ENCODE peak calls at places on chromosome 4, in five cellular contexts. D is heart left ventricle, H is stomach, A is HCT116, B is testis. F is an unnamed sample.

GRCh38 chr4:25827897-25828296 is 34.9 kb downstream of the SEL1L3 start:
- DNase-seq in D (no peak), H (no peak), A (no peak), B (no peak), F (no peak)

GRCh38 chr4:3276961-3277360 is 15.9 kb upstream of the RGS12 start:
- DNase-seq in D (no peak), H (peak; percentile 25), A (no peak), B (no peak), F (no peak)

GRCh38 chr4:26509681-26510333 is 19.5 kb upstream of the CCKAR start:
- DNase-seq in D (no peak), H (no peak), A (no peak), B (no peak), F (no peak)

GRCh38 chr4:57163530-57164459 is 53.6 kb upstream of the IGFBP7 start:
- DNase-seq in D (peak; percentile 82), H (peak; percentile 77), A (peak; percentile 43), B (peak; percentile 87), F (peak; percentile 47)

GRCh38 chr4:117334451-117335188 is 249.2 kb upstream of the TRAM1L1 start:
- DNase-seq in D (no peak), H (no peak), A (no peak), B (no peak), F (no peak)

GRCh38 chr4:114780205-114780604 is 181.6 kb downstream of the UGT8 start:
- DNase-seq in D (no peak), H (no peak), A (peak; percentile 24), B (peak; percentile 58), F (no peak)

GRCh38 chr4:168433576-168433975 is 46.7 kb downstream of the DDX60L start:
- DNase-seq in D (no peak), H (no peak), A (no peak), B (no peak), F (no peak)

GRCh38 chr4:38958453-38958852 is 73.8 kb downstream of the TMEM156 start:
- DNase-seq in D (no peak), H (no peak), A (no peak), B (no peak), F (no peak)

GRCh38 chr4:1578968-1579833 is 104.9 kb downstream of the FAM53A start:
- DNase-seq in D (peak; percentile 85), H (peak; percentile 83), A (peak; percentile 65), B (peak; percentile 74), F (peak; percentile 88)

GRCh38 chr4:24471623-24472510 is 112.5 kb downstream of the DHX15 start:
- DNase-seq in D (peak; percentile 22), H (no peak), A (no peak), B (peak; percentile 18), F (no peak)

GRCh38 chr4:85210353-85210752 is 243.9 kb upstream of the WDFY3 start:
- DNase-seq in D (no peak), H (no peak), A (peak; percentile 57), B (no peak), F (no peak)

GRCh38 chr4:30863031-30863430 is 142.9 kb downstream of the PCDH7 start:
- DNase-seq in D (no peak), H (no peak), A (no peak), B (no peak), F (no peak)

GRCh38 chr4:6362896-6363295 is 93.2 kb downstream of the WFS1 start:
- DNase-seq in D (peak; percentile 33), H (no peak), A (no peak), B (peak; percentile 54), F (peak; percentile 35)

GRCh38 chr4:189838821-189839497 is 101.7 kb upstream of the FRG1 start:
- DNase-seq in D (no peak), H (no peak), A (no peak), B (no peak), F (no peak)

GRCh38 chr4:163662761-163663160 is 168.3 kb downstream of the TMA16 start:
- DNase-seq in D (no peak), H (no peak), A (no peak), B (no peak), F (no peak)

GRCh38 chr4:49032440-49033161 is 46.5 kb downstream of the CWH43 start:
- DNase-seq in D (no peak), H (no peak), A (peak; percentile 6), B (peak; percentile 73), F (no peak)

GRCh38 chr4:110612631-110613269 is 10.1 kb downstream of the PITX2 start:
- DNase-seq in D (no peak), H (no peak), A (no peak), B (no peak), F (no peak)

GRCh38 chr4:16893141-16893571 is 5.3 kb downstream of the LDB2 start:
- DNase-seq in D (no peak), H (no peak), A (no peak), B (no peak), F (no peak)

GRCh38 chr4:114563536-114564315 is 34.9 kb upstream of the UGT8 start:
- DNase-seq in D (no peak), H (no peak), A (no peak), B (no peak), F (no peak)

GRCh38 chr4:184437988-184438774 is 36.2 kb downstream of the IRF2 start:
- DNase-seq in D (no peak), H (no peak), A (no peak), B (no peak), F (no peak)

GRCh38 chr4:185792384-185793146 is 19.4 kb downstream of the SORBS2 start:
- DNase-seq in D (no peak), H (no peak), A (no peak), B (no peak), F (peak; percentile 19)

GRCh38 chr4:57131849-57132745 is 21.9 kb upstream of the IGFBP7 start:
- DNase-seq in D (no peak), H (no peak), A (no peak), B (no peak), F (no peak)

GRCh38 chr4:170079981-170080380 is 9.8 kb downstream of the AADAT start:
- DNase-seq in D (no peak), H (no peak), A (no peak), B (no peak), F (no peak)

GRCh38 chr4:32268949-32269348 is 1548.8 kb downstream of the PCDH7 start:
- DNase-seq in D (no peak), H (no peak), A (peak; percentile 7), B (no peak), F (no peak)

GRCh38 chr4:7120341-7120740 is 52.5 kb upstream of the GRPEL1 start:
- DNase-seq in D (no peak), H (no peak), A (peak; percentile 16), B (peak; percentile 53), F (peak; percentile 41)

GRCh38 chr4:26058537-26058936 is 144.5 kb downstream of the SMIM20 start:
- DNase-seq in D (no peak), H (peak; percentile 58), A (no peak), B (no peak), F (no peak)

GRCh38 chr4:173827707-173828106 is 297.7 kb upstream of the HAND2 start:
- DNase-seq in D (no peak), H (no peak), A (peak; percentile 4), B (no peak), F (no peak)

GRCh38 chr4:155796031-155796430 is 37.2 kb downstream of the GUCY1B1 start:
- DNase-seq in D (no peak), H (no peak), A (peak; percentile 28), B (no peak), F (no peak)

GRCh38 chr4:3443750-3444309 is 2.1 kb downstream of the HGFAC start:
- DNase-seq in D (no peak), H (no peak), A (no peak), B (no peak), F (no peak)

GRCh38 chr4:109419679-109420078 is 13.9 kb upstream of the SEC24B start:
- DNase-seq in D (no peak), H (no peak), A (no peak), B (no peak), F (no peak)

GRCh38 chr4:173752610-173753009 is 222.6 kb upstream of the HAND2 start:
- DNase-seq in D (no peak), H (no peak), A (peak; percentile 58), B (peak; percentile 79), F (no peak)

GRCh38 chr4:8618961-8619720 is 26.6 kb downstream of the CPZ start:
- DNase-seq in D (no peak), H (no peak), A (no peak), B (no peak), F (no peak)

GRCh38 chr4:47839259-47839658 is 1.4 kb upstream of the CORIN start:
- DNase-seq in D (no peak), H (no peak), A (no peak), B (peak; percentile 29), F (no peak)

GRCh38 chr4:183875251-183875825 is 29.8 kb upstream of the STOX2 start:
- DNase-seq in D (no peak), H (no peak), A (no peak), B (no peak), F (no peak)

GRCh38 chr4:54746228-54746627 is 88.5 kb downstream of the KIT start:
- DNase-seq in D (no peak), H (no peak), A (no peak), B (no peak), F (no peak)

GRCh38 chr4:151408630-151409469 is at the start of gene FHIP1A:
- DNase-seq in D (peak; percentile 64), H (peak; percentile 95), A (peak; percentile 93), B (peak; percentile 87), F (peak; percentile 62)
- TF ChIP-seq POLR2A in D (no peak), H (no peak), A (peak; percentile 76), B (no peak), F (no peak)

GRCh38 chr4:158036998-158037397 is 135.8 kb downstream of the GASK1B start:
- DNase-seq in D (no peak), H (no peak), A (no peak), B (no peak), F (no peak)
- TF ChIP-seq POLR2A in D (no peak), H (no peak), A (no peak), B (no peak), F (no peak)

DNA sequence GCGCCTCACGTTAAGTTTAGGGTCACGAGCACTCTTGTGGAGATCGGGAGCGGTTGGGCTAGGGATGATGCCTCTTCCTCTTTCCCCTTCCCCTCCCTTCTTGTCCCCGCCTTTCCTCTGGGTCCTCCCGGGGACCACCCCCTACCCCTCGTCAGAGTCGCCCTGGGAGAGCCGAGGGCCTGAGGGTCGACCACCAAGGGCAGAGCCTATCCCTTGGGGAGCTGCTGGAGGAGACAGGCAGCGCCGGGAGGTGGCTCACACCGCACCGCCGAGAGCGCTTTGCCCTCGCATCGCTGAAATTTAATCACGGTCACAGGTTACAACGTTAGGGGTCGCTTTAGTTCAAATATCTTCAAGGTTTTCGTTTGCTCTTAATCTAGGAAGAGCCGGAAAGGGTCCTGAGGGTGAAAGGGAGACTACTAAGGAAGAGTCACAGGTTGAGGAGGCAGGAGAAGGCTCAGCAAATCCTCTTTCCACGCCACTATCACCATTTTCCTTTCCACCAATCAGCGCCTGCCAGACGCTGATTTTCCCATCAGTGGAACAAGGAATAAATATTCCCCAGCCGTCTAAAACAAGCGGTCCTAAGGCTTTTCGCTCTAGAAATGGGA is 529 bp upstream of the SNCA start:
- DNase-seq in D (no peak), H (no peak), A (no peak), B (peak; percentile 19), F (no peak)
- TF ChIP-seq POLR2A in D (no peak), H (no peak), A (no peak), B (no peak), F (no peak)

DNA sequence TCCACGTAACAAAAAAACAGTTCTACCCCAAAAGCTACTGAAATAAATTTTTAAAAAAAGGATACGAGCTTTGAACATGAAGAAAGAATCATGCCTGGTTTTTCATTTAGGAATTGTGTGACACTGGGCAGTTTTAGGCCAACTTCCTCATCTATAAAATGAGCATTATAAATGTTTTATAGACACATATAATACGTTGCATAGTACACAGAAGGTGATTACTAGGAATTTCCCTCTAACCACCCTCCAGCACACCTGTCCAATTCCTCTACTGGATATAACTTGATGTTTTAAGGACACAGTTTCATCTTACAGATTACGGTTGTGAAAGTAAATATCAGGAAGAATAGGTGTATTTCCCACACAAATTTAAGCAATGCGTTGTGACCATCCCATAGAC is 85.5 kb upstream of the IQCM start:
- DNase-seq in D (no peak), H (no peak), A (no peak), B (no peak), F (no peak)
- TF ChIP-seq POLR2A in D (no peak), H (no peak), A (no peak), B (no peak), F (no peak)